ENCODE peak calls at places on chromosomes 16 and 17, in nine cellular contexts. O, U, C, T, J, R, H, K and Z are unnamed samples.

GRCh38 chr16:11036868-11037410 is 92.6 kb downstream of the CLEC16A start:
- DNase-seq in T (no peak), H (no peak), C (no peak), O (peak; percentile 62), U (no peak), R (no peak), K (no peak), J (no peak), Z (no peak)

GRCh38 chr17:2266045-2266864 is 37.3 kb downstream of the SMG6 start:
- DNase-seq in T (no peak), H (peak; percentile 66), U (no peak), K (no peak), J (no peak), O (no peak), C (no peak), R (peak; percentile 93), Z (no peak)

GRCh38 chr16:10349851-10350250 is 36.0 kb upstream of the ATF7IP2 start:
- DNase-seq in H (no peak), J (no peak), T (no peak), O (no peak), C (no peak), K (no peak), U (no peak), R (no peak), Z (no peak)

GRCh38 chr17:38874505-38875419 is 4.9 kb downstream of the LASP1 start:
- DNase-seq in K (peak; percentile 54), T (no peak), R (no peak), U (peak; percentile 14), C (no peak), O (no peak), J (no peak), H (no peak), Z (no peak)

GRCh38 chr17:68498479-68499326 is 13.5 kb upstream of the PRKAR1A start:
- DNase-seq in T (peak; percentile 90), U (peak; percentile 59), H (no peak), J (no peak), C (no peak), K (peak; percentile 86), O (no peak), R (no peak), Z (peak; percentile 75)

GRCh38 chr16:25481636-25482035 is 210.1 kb upstream of the HS3ST4 start:
- DNase-seq in K (no peak), T (no peak), R (no peak), O (no peak), U (no peak), J (no peak), H (no peak), C (no peak), Z (no peak)

GRCh38 chr17:29504711-29505110 is 62.1 kb downstream of the ABHD15 start:
- DNase-seq in H (no peak), K (no peak), U (no peak), J (peak; percentile 12), O (no peak), T (no peak), C (no peak), R (no peak), Z (no peak)

GRCh38 chr17:80965606-80966005 is 26.0 kb upstream of the CHMP6 start:
- DNase-seq in R (no peak), O (no peak), H (no peak), T (no peak), U (no peak), J (no peak), K (no peak), C (no peak), Z (no peak)

GRCh38 chr17:12510535-12510934 is 155.2 kb upstream of the MYOCD start:
- DNase-seq in J (peak; percentile 75), R (no peak), K (no peak), T (no peak), U (no peak), O (no peak), H (no peak), C (no peak), Z (no peak)

GRCh38 chr17:55561973-55562495 is 50.8 kb upstream of the SMIM36 start:
- DNase-seq in R (no peak), J (no peak), U (no peak), O (no peak), H (no peak), K (no peak), T (no peak), C (no peak), Z (no peak)

GRCh38 chr16:87358250-87358649 is 25.3 kb downstream of the FBXO31 start:
- DNase-seq in O (no peak), C (no peak), T (no peak), K (no peak), J (no peak), H (no peak), R (no peak), U (no peak), Z (no peak)

GRCh38 chr16:53078765-53079484 is 24.1 kb downstream of the CHD9 start:
- DNase-seq in U (no peak), K (no peak), T (no peak), C (no peak), H (no peak), R (no peak), J (peak; percentile 53), O (no peak), Z (no peak)

GRCh38 chr16:1535391-1536291 is 2.2 kb downstream of the TMEM204 start:
- DNase-seq in R (no peak), U (no peak), O (no peak), C (no peak), K (no peak), H (no peak), J (no peak), T (no peak), Z (no peak)

GRCh38 chr17:49677134-49677932 is 564 bp downstream of the SPOP start:
- DNase-seq in C (peak; percentile 99), T (peak; percentile 96), U (peak; percentile 95), J (peak; percentile 91), O (peak; percentile 99), K (peak; percentile 97), R (peak; percentile 98), H (peak; percentile 97), Z (peak; percentile 99)
- TF ChIP-seq POLR2A in C (peak; percentile 90), T (no peak), U (peak; percentile 8), J (peak; percentile 41), O (no peak), K (no peak), R (no peak), H (peak; percentile 38), Z (peak; percentile 18)

GRCh38 chr16:28986492-28986891 is 1.6 kb downstream of the LAT start:
- DNase-seq in O (no peak), J (no peak), R (no peak), H (no peak), U (no peak), T (no peak), C (no peak), K (no peak), Z (no peak)

GRCh38 chr16:28984091-28984490 is 761 bp upstream of the LAT start:
- DNase-seq in T (no peak), J (no peak), C (no peak), R (no peak), O (no peak), U (no peak), K (no peak), H (no peak), Z (no peak)

GRCh38 chr16:28984619-28985135 is at the start of gene LAT:
- DNase-seq in R (peak; percentile 83), C (no peak), T (no peak), H (peak; percentile 56), U (no peak), J (no peak), K (no peak), O (no peak), Z (no peak)

GRCh38 chr16:28985206-28985605 is 354 bp downstream of the LAT start:
- DNase-seq in O (no peak), H (no peak), K (no peak), U (no peak), J (no peak), C (no peak), T (no peak), R (no peak), Z (peak; percentile 19)

GRCh38 chr16:28985611-28986041 is 774 bp downstream of the LAT start:
- DNase-seq in K (no peak), R (no peak), T (no peak), H (no peak), J (no peak), O (no peak), C (no peak), U (no peak), Z (no peak)
- TF ChIP-seq CTCF in K (no peak), R (no peak), T (no peak), H (no peak), J (no peak), O (no peak), C (no peak), U (no peak), Z (no peak)

GRCh38 chr16:58733671-58734458 is at the start of gene GOT2:
- DNase-seq in C (peak; percentile 85), O (peak; percentile 95), H (peak; percentile 88), K (peak; percentile 89), J (peak; percentile 79), U (peak; percentile 82), R (peak; percentile 92), T (peak; percentile 92), Z (peak; percentile 86)
- TF ChIP-seq POLR2A in C (peak; percentile 82), O (no peak), H (peak; percentile 69), K (peak; percentile 65), J (no peak), U (peak; percentile 37), R (peak; percentile 58), T (no peak), Z (peak; percentile 70)

GRCh38 chr17:75205793-75206163 is 299 bp downstream of the NUP85 start:
- DNase-seq in H (no peak), T (no peak), O (no peak), U (no peak), C (no peak), R (no peak), J (no peak), K (no peak), Z (no peak)
- TF ChIP-seq CTCF in H (no peak), T (no peak), O (no peak), U (no peak), C (no peak), R (no peak), J (peak; percentile 5), K (no peak), Z (no peak)

GRCh38 chr17:3695129-3695722 is 729 bp downstream of the P2RX5 start:
- DNase-seq in J (no peak), T (no peak), K (no peak), R (no peak), U (no peak), H (peak; percentile 25), C (no peak), O (peak; percentile 68), Z (no peak)
- TF ChIP-seq POLR2A in J (no peak), T (no peak), K (no peak), R (no peak), U (no peak), H (no peak), C (no peak), O (no peak), Z (no peak)